ENCODE peak calls at places on chromosome 15, in nine cellular contexts. One of them, this sample, is unnamed.

GRCh38 chr15:36926422-36926815 is 173.9 kb downstream of the MEIS2 start:
- DNase-seq in iPS-NIHi11: no peak
- DNase-seq in dermis blood vessel endothelial cell: no peak
- DNase-seq in breast epithelium: no peak
- DNase-seq in bronchial epithelial cell: no peak
- DNase-seq in NCI-H1092 treated with DMSO at 0.1 percent for 48 hours: no peak
- DNase-seq in T-cell: no peak
- DNase-seq in GM04504: no peak
- DNase-seq in amniotic epithelial cell: no peak
- DNase-seq in this sample: no peak

GRCh38 chr15:46080018-46080417 is 445.2 kb downstream of the SQOR start:
- DNase-seq in iPS-NIHi11: peak; percentile 16
- DNase-seq in dermis blood vessel endothelial cell: peak; percentile 36
- DNase-seq in breast epithelium: no peak
- DNase-seq in bronchial epithelial cell: no peak
- DNase-seq in NCI-H1092 treated with DMSO at 0.1 percent for 48 hours: peak; percentile 90
- DNase-seq in T-cell: no peak
- DNase-seq in GM04504: no peak
- DNase-seq in amniotic epithelial cell: no peak
- DNase-seq in this sample: no peak

GRCh38 chr15:84981711-84982300 is at the start of gene PDE8A:
- DNase-seq in iPS-NIHi11: peak; percentile 58
- DNase-seq in dermis blood vessel endothelial cell: peak; percentile 67
- DNase-seq in breast epithelium: no peak
- DNase-seq in bronchial epithelial cell: no peak
- DNase-seq in NCI-H1092 treated with DMSO at 0.1 percent for 48 hours: peak; percentile 11
- DNase-seq in T-cell: peak; percentile 45
- DNase-seq in GM04504: no peak
- DNase-seq in amniotic epithelial cell: peak; percentile 43
- DNase-seq in this sample: no peak

GRCh38 chr15:78103406-78104118 is 11.2 kb downstream of the SH2D7 start:
- DNase-seq in iPS-NIHi11: no peak
- DNase-seq in dermis blood vessel endothelial cell: peak; percentile 10
- DNase-seq in breast epithelium: no peak
- DNase-seq in bronchial epithelial cell: no peak
- DNase-seq in NCI-H1092 treated with DMSO at 0.1 percent for 48 hours: no peak
- DNase-seq in T-cell: peak; percentile 70
- DNase-seq in GM04504: no peak
- DNase-seq in amniotic epithelial cell: no peak
- DNase-seq in this sample: no peak

GRCh38 chr15:63041982-63042878 is at the start of gene TPM1:
- DNase-seq in iPS-NIHi11: peak; percentile 93
- DNase-seq in dermis blood vessel endothelial cell: peak; percentile 92
- DNase-seq in breast epithelium: peak; percentile 93
- DNase-seq in bronchial epithelial cell: peak; percentile 74
- DNase-seq in NCI-H1092 treated with DMSO at 0.1 percent for 48 hours: no peak
- DNase-seq in T-cell: no peak
- DNase-seq in GM04504: peak; percentile 83
- DNase-seq in amniotic epithelial cell: peak; percentile 80
- DNase-seq in this sample: peak; percentile 69

GRCh38 chr15:42272768-42273098 is 268 bp upstream of the GANC start:
- DNase-seq in iPS-NIHi11: no peak
- DNase-seq in dermis blood vessel endothelial cell: no peak
- DNase-seq in breast epithelium: no peak
- DNase-seq in bronchial epithelial cell: no peak
- DNase-seq in NCI-H1092 treated with DMSO at 0.1 percent for 48 hours: no peak
- DNase-seq in T-cell: no peak
- DNase-seq in GM04504: no peak
- DNase-seq in amniotic epithelial cell: no peak
- DNase-seq in this sample: no peak

GRCh38 chr15:50256188-50257041 is 9.1 kb downstream of the HDC start:
- DNase-seq in iPS-NIHi11: no peak
- DNase-seq in dermis blood vessel endothelial cell: no peak
- DNase-seq in breast epithelium: no peak
- DNase-seq in bronchial epithelial cell: peak; percentile 83
- DNase-seq in NCI-H1092 treated with DMSO at 0.1 percent for 48 hours: no peak
- DNase-seq in T-cell: no peak
- DNase-seq in GM04504: peak; percentile 31
- DNase-seq in amniotic epithelial cell: peak; percentile 80
- DNase-seq in this sample: peak; percentile 27

GRCh38 chr15:36024066-36024465 is 478.1 kb upstream of the DPH6 start:
- DNase-seq in iPS-NIHi11: no peak
- DNase-seq in dermis blood vessel endothelial cell: no peak
- DNase-seq in breast epithelium: no peak
- DNase-seq in bronchial epithelial cell: peak; percentile 74
- DNase-seq in NCI-H1092 treated with DMSO at 0.1 percent for 48 hours: no peak
- DNase-seq in T-cell: no peak
- DNase-seq in GM04504: no peak
- DNase-seq in amniotic epithelial cell: peak; percentile 27
- DNase-seq in this sample: no peak

GRCh38 chr15:80568298-80568697 is 126.8 kb upstream of the ABHD17C start:
- DNase-seq in iPS-NIHi11: no peak
- DNase-seq in dermis blood vessel endothelial cell: peak; percentile 57
- DNase-seq in breast epithelium: no peak
- DNase-seq in bronchial epithelial cell: peak; percentile 78
- DNase-seq in NCI-H1092 treated with DMSO at 0.1 percent for 48 hours: no peak
- DNase-seq in T-cell: no peak
- DNase-seq in GM04504: no peak
- DNase-seq in amniotic epithelial cell: no peak
- DNase-seq in this sample: no peak

GRCh38 chr15:100691321-100691720 is 88.9 kb downstream of the ASB7 start:
- DNase-seq in iPS-NIHi11: no peak
- DNase-seq in dermis blood vessel endothelial cell: no peak
- DNase-seq in breast epithelium: no peak
- DNase-seq in bronchial epithelial cell: no peak
- DNase-seq in NCI-H1092 treated with DMSO at 0.1 percent for 48 hours: no peak
- DNase-seq in T-cell: no peak
- DNase-seq in GM04504: no peak
- DNase-seq in amniotic epithelial cell: no peak
- DNase-seq in this sample: no peak

This sample was measured in non-pigmented ciliary epithelial cell.